ENCODE peak calls at places on chromosomes 7 and 10, in ten cellular contexts. B is heart left ventricle, Q is Peyer's patch, W is NB4, A is A549, D is adrenal gland, L is ovary, G is right lobe of liver, V is uterus, K is tibial nerve. U is an unnamed sample.

GRCh38 chr7:113608786-113609185 is 310.0 kb downstream of the PPP1R3A start:
- DNase-seq in Q (no peak), G (no peak), B (no peak), D (no peak), W (no peak), A (no peak), L (no peak), V (no peak), K (no peak), U (no peak)

GRCh38 chr10:86139066-86139657 is 227.4 kb downstream of the GRID1 start:
- DNase-seq in L (no peak), D (no peak), K (no peak), Q (peak), V (no peak), B (no peak), A (peak), G (no peak), W (peak), U (no peak)

GRCh38 chr7:521221-522070 is 1.8 kb upstream of the PDGFA start:
- DNase-seq in A (peak), L (no peak), Q (peak), V (peak), K (no peak), B (peak), W (no peak), D (peak), G (no peak), U (no peak)

GRCh38 chr10:74862625-74863024 is 36.2 kb downstream of the KAT6B start:
- DNase-seq in B (no peak), K (no peak), L (no peak), V (no peak), A (no peak), Q (no peak), D (no peak), G (no peak), W (no peak), U (no peak)

GRCh38 chr10:21831986-21832735 is 171.4 kb downstream of the DNAJC1 start:
- DNase-seq in W (no peak), Q (no peak), A (no peak), G (no peak), D (no peak), B (no peak), V (no peak), K (no peak), L (no peak), U (no peak)

GRCh38 chr7:111370002-111370401 is 192.3 kb downstream of the IMMP2L start:
- DNase-seq in D (no peak), W (no peak), Q (no peak), B (no peak), G (no peak), L (no peak), K (no peak), V (no peak), A (no peak), U (no peak)

GRCh38 chr7:130153251-130153908 is 51.8 kb downstream of the TMEM209 start:
- DNase-seq in V (no peak), D (no peak), Q (no peak), K (no peak), B (no peak), G (no peak), A (no peak), W (no peak), L (no peak), U (no peak)

GRCh38 chr10:54469587-54470323 is 331.3 kb downstream of the PCDH15 start:
- DNase-seq in Q (no peak), G (no peak), B (no peak), D (no peak), A (no peak), L (no peak), K (no peak), W (no peak), V (no peak), U (no peak)

GRCh38 chr7:89770156-89770555 is 384.1 kb upstream of the STEAP1 start:
- DNase-seq in B (no peak), K (no peak), V (no peak), A (no peak), G (no peak), L (no peak), W (no peak), Q (no peak), D (no peak), U (no peak)

GRCh38 chr10:43596546-43596945 is 9.7 kb upstream of the ZNF485 start:
- DNase-seq in B (no peak), Q (no peak), D (no peak), L (no peak), G (no peak), V (no peak), A (no peak), W (peak), K (no peak), U (no peak)

GRCh38 chr10:117603726-117604125 is 61.2 kb downstream of the EMX2 start:
- DNase-seq in G (no peak), L (no peak), K (no peak), V (no peak), W (no peak), Q (no peak), D (no peak), A (no peak), B (no peak), U (no peak)

GRCh38 chr10:74799840-74800239 is 26.6 kb upstream of the KAT6B start:
- DNase-seq in V (no peak), D (no peak), L (no peak), A (peak), G (no peak), Q (no peak), K (no peak), W (peak), B (no peak), U (no peak)

GRCh38 chr7:47786557-47787248 is 161.6 kb downstream of the PKD1L1 start:
- DNase-seq in K (peak), L (peak), B (peak), W (peak), V (peak), D (peak), Q (no peak), G (no peak), A (peak), U (peak)

GRCh38 chr10:68471063-68471585 is 649 bp downstream of the DNA2 start:
- DNase-seq in G (no peak), K (no peak), A (no peak), L (no peak), B (no peak), D (no peak), W (peak), Q (no peak), V (no peak), U (no peak)

GRCh38 chr10:71605263-71605962 is 114.2 kb downstream of the C10orf105 start:
- DNase-seq in L (no peak), A (no peak), Q (no peak), B (no peak), K (no peak), W (no peak), G (no peak), D (no peak), V (no peak), U (no peak)

GRCh38 chr10:118812393-118812740 is 57.6 kb upstream of the CACUL1 start:
- DNase-seq in D (no peak), B (no peak), Q (no peak), A (no peak), W (no peak), G (peak), K (no peak), V (no peak), L (no peak), U (no peak)

GRCh38 chr10:45211576-45211975 is 103.8 kb downstream of the OR13A1 start:
- DNase-seq in K (no peak), B (no peak), A (no peak), V (no peak), D (no peak), L (no peak), G (no peak), W (no peak), Q (no peak), U (no peak)

GRCh38 chr10:8213735-8214134 is 159.2 kb downstream of the GATA3 start:
- DNase-seq in B (no peak), V (no peak), W (no peak), L (no peak), Q (no peak), K (no peak), G (no peak), A (no peak), D (no peak), U (no peak)

GRCh38 chr10:131618587-131619267 is 282.1 kb upstream of the PPP2R2D start:
- DNase-seq in V (no peak), K (no peak), G (no peak), Q (no peak), L (no peak), W (no peak), B (no peak), D (no peak), A (no peak), U (no peak)

GRCh38 chr7:7793249-7793648 is 74.8 kb upstream of the RPA3 start:
- DNase-seq in G (no peak), Q (no peak), W (no peak), B (no peak), A (no peak), K (no peak), V (no peak), D (no peak), L (no peak), U (no peak)

GRCh38 chr7:2313450-2314208 is 612 bp downstream of the SNX8 start:
- DNase-seq in K (no peak), B (no peak), V (no peak), L (peak), D (peak), W (peak), G (no peak), A (no peak), Q (peak), U (no peak)

GRCh38 chr10:88472540-88472939 is 110.6 kb downstream of the RNLS start:
- DNase-seq in K (no peak), Q (no peak), G (no peak), A (peak), D (no peak), V (no peak), B (no peak), W (no peak), L (no peak), U (no peak)

GRCh38 chr10:135601-136464 is 578 bp downstream of the ZMYND11 start:
- DNase-seq in Q (peak), W (peak), B (peak), K (peak), L (peak), G (peak), A (peak), D (peak), V (peak), U (peak)

GRCh38 chr10:120804020-120804419 is 47.1 kb upstream of the WDR11 start:
- DNase-seq in B (no peak), G (no peak), W (peak), V (no peak), K (no peak), D (no peak), L (no peak), A (no peak), Q (no peak), U (no peak)

GRCh38 chr10:25753776-25754175 is 180.3 kb upstream of the MYO3A start:
- DNase-seq in Q (no peak), K (no peak), D (no peak), W (peak), L (no peak), A (peak), V (no peak), G (no peak), B (no peak), U (no peak)

GRCh38 chr7:122886357-122887081 is at the start of gene CADPS2:
- DNase-seq in L (peak), G (peak), W (no peak), B (peak), K (peak), D (peak), Q (peak), A (peak), V (peak), U (peak)

GRCh38 chr7:1742555-1743303 is 72.7 kb downstream of the ELFN1 start:
- DNase-seq in A (no peak), K (peak), D (peak), Q (no peak), L (peak), G (peak), W (peak), V (peak), B (peak), U (no peak)

GRCh38 chr10:84590794-84591193 is 262.4 kb downstream of the CCSER2 start:
- DNase-seq in W (no peak), Q (no peak), V (no peak), K (no peak), D (no peak), B (peak), A (no peak), L (no peak), G (no peak), U (no peak)

GRCh38 chr7:74671573-74671972 is 14.1 kb downstream of the GTF2I start:
- DNase-seq in B (no peak), D (no peak), Q (no peak), A (no peak), G (no peak), W (no peak), K (no peak), L (no peak), V (no peak), U (no peak)

GRCh38 chr10:132114953-132115520 is 49.3 kb downstream of the JAKMIP3 start:
- DNase-seq in G (peak), B (peak), D (no peak), V (no peak), K (no peak), A (no peak), L (no peak), Q (no peak), W (no peak), U (no peak)

GRCh38 chr7:3378390-3379120 is 77.5 kb downstream of the SDK1 start:
- DNase-seq in K (no peak), W (no peak), B (no peak), G (no peak), V (no peak), Q (no peak), D (no peak), L (no peak), A (no peak), U (no peak)

GRCh38 chr10:12408472-12408871 is 59.1 kb downstream of the CAMK1D start:
- DNase-seq in Q (no peak), W (no peak), L (no peak), K (no peak), A (no peak), D (no peak), V (no peak), G (no peak), B (no peak), U (no peak)

GRCh38 chr7:418636-419280 is 100.9 kb downstream of the PDGFA start:
- DNase-seq in D (no peak), K (no peak), W (no peak), L (no peak), A (no peak), V (no peak), G (no peak), Q (peak), B (peak), U (no peak)

GRCh38 chr7:91993976-91994375 is 53.3 kb downstream of the AKAP9 start:
- DNase-seq in A (no peak), Q (no peak), W (peak), K (no peak), L (no peak), V (no peak), B (no peak), G (no peak), D (no peak), U (no peak)

GRCh38 chr10:98492763-98493162 is 46.0 kb upstream of the HPS1 start:
- DNase-seq in K (no peak), W (no peak), B (no peak), A (no peak), V (no peak), G (no peak), L (no peak), Q (no peak), D (no peak), U (no peak)

GRCh38 chr7:75870557-75870956 is 8.3 kb upstream of the RHBDD2 start:
- DNase-seq in D (no peak), G (no peak), K (no peak), A (no peak), L (no peak), Q (no peak), B (no peak), V (no peak), W (no peak), U (no peak)

GRCh38 chr7:24756545-24756988 is 697 bp downstream of the GSDME start:
- DNase-seq in D (no peak), A (no peak), Q (no peak), G (no peak), L (peak), V (no peak), B (no peak), W (no peak), K (no peak), U (peak)

GRCh38 chr10:123008379-123009104 is at the start of the genes ACADSB and IKZF5:
- DNase-seq in W (peak), K (peak), G (peak), Q (peak), D (peak), V (peak), A (peak), L (peak), B (peak), U (peak)
- TF ChIP-seq POLR2A in W (peak), K (peak), G (peak), Q (peak), D (peak), V (peak), A (peak), L (peak), B (peak), U (peak)

GRCh38 chr7:140342732-140343514 is 55.4 kb downstream of the SLC37A3 start:
- DNase-seq in Q (peak), V (no peak), D (peak), A (peak), K (no peak), B (peak), W (peak), L (no peak), G (no peak), U (peak)
- TF ChIP-seq CTCF in Q (peak), V (no peak), D (peak), A (peak), K (peak), B (peak), W (peak), L (no peak), G (peak), U (no peak)

GRCh38 chr7:150431839-150432658 is 18.4 kb upstream of the GIMAP8 start:
- DNase-seq in Q (no peak), D (no peak), W (no peak), A (no peak), V (no peak), G (peak), B (no peak), K (no peak), L (no peak), U (no peak)

GRCh38 chr7:150432915-150433892 is 17.2 kb upstream of the GIMAP8 start:
- DNase-seq in G (peak), B (no peak), V (no peak), L (no peak), W (peak), A (no peak), Q (no peak), K (no peak), D (peak), U (no peak)

GRCh38 chr7:150434240-150434639 is 16.2 kb upstream of the GIMAP8 start:
- DNase-seq in A (no peak), V (no peak), K (no peak), L (no peak), W (no peak), G (peak), D (no peak), Q (no peak), B (no peak), U (no peak)

GRCh38 chr7:150435047-150435389 is 15.4 kb upstream of the GIMAP8 start:
- DNase-seq in B (no peak), Q (no peak), V (no peak), A (no peak), G (peak), K (no peak), W (peak), D (no peak), L (no peak), U (no peak)

DNA sequence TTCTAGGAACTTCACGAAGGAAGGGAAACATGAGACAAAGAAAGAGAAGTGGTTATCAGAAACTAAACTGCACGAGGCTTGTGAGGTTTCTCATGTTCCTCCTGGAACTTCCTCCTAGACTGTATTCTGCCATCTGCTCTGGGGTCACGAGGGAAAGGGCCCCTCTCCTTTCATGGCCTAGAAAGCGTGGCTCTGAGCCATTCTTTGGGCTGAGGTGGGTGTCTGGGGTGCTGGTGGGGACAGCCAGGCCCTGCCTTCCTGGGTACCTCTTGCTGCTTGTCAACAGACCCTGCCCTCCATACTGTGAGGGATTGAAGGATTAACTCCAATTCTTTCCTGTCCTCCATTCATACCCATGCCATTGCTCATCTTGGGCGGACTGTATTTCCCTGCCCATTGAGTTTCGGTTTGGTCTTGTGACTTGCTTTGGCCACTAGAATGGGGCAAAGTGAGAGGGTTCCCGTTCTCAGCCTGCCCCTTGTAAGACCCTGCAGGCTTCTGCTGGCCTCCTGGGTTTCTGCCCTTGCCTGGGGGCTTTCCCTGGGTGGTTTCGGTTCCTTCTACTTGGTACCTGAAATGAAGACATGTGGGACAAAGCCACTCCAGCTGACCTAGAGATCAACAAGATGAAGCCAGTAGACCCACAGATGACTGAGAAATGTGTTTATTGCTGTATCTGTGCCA is 14.9 kb upstream of the GIMAP8 start:
- DNase-seq in G (peak), D (no peak), K (peak), A (no peak), Q (no peak), B (no peak), V (no peak), L (no peak), W (peak), U (peak)
- TF ChIP-seq POLR2A in G (no peak), D (no peak), K (no peak), A (no peak), Q (no peak), B (no peak), V (no peak), L (no peak), W (no peak), U (no peak)

DNA sequence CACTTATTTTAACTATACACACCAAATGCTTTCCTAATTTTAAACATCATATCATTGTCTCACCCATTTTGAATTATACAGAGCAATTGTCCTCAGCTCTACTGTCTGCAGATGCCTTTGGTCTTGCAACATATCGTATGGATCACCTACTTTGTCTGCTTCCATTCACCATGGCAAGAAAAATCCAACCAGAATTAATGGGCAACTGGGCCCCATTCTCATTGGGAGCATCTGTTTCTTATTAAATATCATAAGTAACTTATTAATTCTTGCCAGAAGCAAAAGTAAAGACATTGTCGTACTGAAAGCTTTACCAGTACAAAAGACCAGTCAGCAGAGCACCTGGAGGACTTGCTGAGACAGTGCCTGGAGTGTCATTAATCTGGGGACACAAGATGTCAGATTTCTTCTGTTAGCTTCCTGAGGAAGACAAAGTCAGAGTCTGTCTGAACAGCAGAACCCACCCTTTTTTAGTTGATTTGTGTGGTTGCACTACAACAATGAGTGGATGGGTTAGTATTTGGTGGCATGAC is 404.5 kb downstream of the INHBA start:
- DNase-seq in L (no peak), V (no peak), W (no peak), B (no peak), K (no peak), A (no peak), D (no peak), Q (no peak), G (no peak), U (no peak)
- TF ChIP-seq CTCF in L (no peak), V (no peak), W (no peak), B (no peak), K (no peak), A (no peak), D (no peak), Q (no peak), G (no peak), U (no peak)

GRCh38 chr10:14603539-14604102 is 171.1 kb downstream of the FAM107B start:
- DNase-seq in A (no peak), G (no peak), W (peak), V (no peak), B (no peak), L (no peak), Q (peak), D (no peak), K (no peak), U (no peak)

GRCh38 chr10:14602807-14603538 is 171.7 kb downstream of the FAM107B start:
- DNase-seq in B (no peak), V (no peak), D (no peak), Q (no peak), G (no peak), A (no peak), W (no peak), K (no peak), L (no peak), U (no peak)

GRCh38 chr10:14601872-14602725 is 172.6 kb downstream of the FAM107B start:
- DNase-seq in L (no peak), W (peak), B (no peak), K (no peak), V (peak), A (peak), D (peak), G (no peak), Q (peak), U (no peak)

GRCh38 chr10:14598809-14599764 is 175.6 kb downstream of the FAM107B start:
- DNase-seq in V (no peak), W (no peak), L (no peak), B (no peak), G (peak), K (no peak), A (no peak), D (no peak), Q (no peak), U (no peak)

GRCh38 chr10:14600065-14600464 is 174.6 kb downstream of the FAM107B start:
- DNase-seq in D (no peak), V (no peak), G (no peak), W (no peak), L (no peak), Q (no peak), K (no peak), A (no peak), B (no peak), U (no peak)
- TF ChIP-seq POLR2A in D (no peak), V (no peak), G (no peak), W (no peak), L (no peak), Q (no peak), K (no peak), A (no peak), B (no peak), U (no peak)

U was measured in gastrocnemius medialis.